ENCODE peak calls at places on chromosomes 5 and 9, in seven cellular contexts. C is MM.1S, M is GM23248, T is HCT116, X is PC-9, V is OCI-LY7, E is PC-3. W is an unnamed sample.
A peak's percentile ranks its signal among the peaks of the same experiment; 100 is the strongest.

GRCh38 chr9:120893585-120893857 is 16.5 kb upstream of the PHF19 start:
- DNase-seq in C (no peak), M (peak; percentile 44), T (no peak), X (no peak), V (peak; percentile 61), E (no peak), W (peak; percentile 64)

GRCh38 chr5:132220476-132220875 is 7.2 kb downstream of the P4HA2 start:
- DNase-seq in C (no peak), M (no peak), T (no peak), X (no peak), V (no peak), E (no peak), W (no peak)

GRCh38 chr5:81242906-81243436 is 9.8 kb downstream of the CKMT2 start:
- DNase-seq in C (no peak), M (no peak), T (no peak), X (no peak), V (no peak), E (no peak), W (no peak)

GRCh38 chr5:37847978-37848425 is 8.2 kb upstream of the GDNF start:
- DNase-seq in C (peak; percentile 11), M (peak; percentile 49), T (no peak), X (peak; percentile 44), V (no peak), E (peak; percentile 13), W (no peak)

GRCh38 chr9:124267271-124267807 is 9.6 kb downstream of the NEK6 start:
- DNase-seq in C (no peak), M (peak; percentile 96), T (no peak), X (peak; percentile 88), V (peak; percentile 53), E (peak; percentile 88), W (peak; percentile 84)

GRCh38 chr9:2023042-2023441 is 7.9 kb downstream of the SMARCA2 start:
- DNase-seq in C (no peak), M (no peak), T (no peak), X (no peak), V (no peak), E (no peak), W (no peak)

GRCh38 chr9:94944623-94945022 is 218.1 kb downstream of the AOPEP start:
- DNase-seq in C (no peak), M (peak; percentile 64), T (no peak), X (no peak), V (no peak), E (no peak), W (no peak)

GRCh38 chr9:6689893-6690634 is 44.5 kb upstream of the GLDC start:
- DNase-seq in C (no peak), M (no peak), T (no peak), X (no peak), V (peak; percentile 65), E (no peak), W (peak; percentile 55)

GRCh38 chr9:93057703-93058356 is 671 bp upstream of the SUSD3 start:
- DNase-seq in C (no peak), M (no peak), T (no peak), X (no peak), V (no peak), E (no peak), W (no peak)

GRCh38 chr9:134653259-134654009 is 11.8 kb downstream of the COL5A1 start:
- DNase-seq in C (no peak), M (no peak), T (no peak), X (no peak), V (no peak), E (no peak), W (peak; percentile 17)

GRCh38 chr9:99368341-99369326 is 146.6 kb downstream of the SEC61B start:
- DNase-seq in C (peak; percentile 26), M (peak; percentile 84), T (no peak), X (no peak), V (no peak), E (peak; percentile 40), W (no peak)

GRCh38 chr9:133130721-133131244 is 9.7 kb upstream of the RALGDS start:
- DNase-seq in C (no peak), M (no peak), T (no peak), X (no peak), V (peak; percentile 77), E (no peak), W (peak; percentile 72)

GRCh38 chr9:99167694-99168093 is 54.0 kb downstream of the ALG2 start:
- DNase-seq in C (no peak), M (no peak), T (no peak), X (no peak), V (no peak), E (no peak), W (no peak)

GRCh38 chr5:586751-587285 is 25.3 kb upstream of the CEP72 start:
- DNase-seq in C (no peak), M (peak; percentile 11), T (no peak), X (peak; percentile 47), V (no peak), E (peak; percentile 15), W (no peak)

GRCh38 chr5:400282-401215 is 42.4 kb upstream of the EXOC3 start:
- DNase-seq in C (no peak), M (peak; percentile 92), T (no peak), X (no peak), V (no peak), E (peak; percentile 55), W (no peak)

GRCh38 chr5:132483661-132484385 is 6.8 kb downstream of the IRF1 start:
- DNase-seq in C (no peak), M (no peak), T (no peak), X (no peak), V (no peak), E (no peak), W (no peak)

GRCh38 chr5:174327317-174327864 is 281.9 kb downstream of the NSG2 start:
- DNase-seq in C (peak; percentile 82), M (peak; percentile 80), T (peak; percentile 75), X (peak; percentile 68), V (peak; percentile 74), E (peak; percentile 93), W (peak; percentile 92)

GRCh38 chr9:18718393-18718792 is 244.4 kb downstream of the ADAMTSL1 start:
- DNase-seq in C (no peak), M (peak; percentile 42), T (no peak), X (no peak), V (no peak), E (no peak), W (no peak)

GRCh38 chr5:31502506-31502905 is 29.4 kb downstream of the DROSHA start:
- DNase-seq in C (no peak), M (peak; percentile 3), T (no peak), X (no peak), V (no peak), E (no peak), W (no peak)

GRCh38 chr5:150609843-150610584 is 30.4 kb upstream of the SYNPO start:
- DNase-seq in C (no peak), M (no peak), T (no peak), X (no peak), V (no peak), E (no peak), W (no peak)

GRCh38 chr9:108136646-108137045 is 647.1 kb upstream of the KLF4 start:
- DNase-seq in C (no peak), M (no peak), T (no peak), X (no peak), V (no peak), E (no peak), W (no peak)

GRCh38 chr5:37437716-37438115 is 58.6 kb downstream of the WDR70 start:
- DNase-seq in C (no peak), M (peak; percentile 6), T (no peak), X (no peak), V (no peak), E (no peak), W (no peak)

GRCh38 chr9:87063246-87063645 is 115.9 kb upstream of the GAS1 start:
- DNase-seq in C (no peak), M (peak; percentile 87), T (no peak), X (no peak), V (no peak), E (no peak), W (no peak)

DNA sequence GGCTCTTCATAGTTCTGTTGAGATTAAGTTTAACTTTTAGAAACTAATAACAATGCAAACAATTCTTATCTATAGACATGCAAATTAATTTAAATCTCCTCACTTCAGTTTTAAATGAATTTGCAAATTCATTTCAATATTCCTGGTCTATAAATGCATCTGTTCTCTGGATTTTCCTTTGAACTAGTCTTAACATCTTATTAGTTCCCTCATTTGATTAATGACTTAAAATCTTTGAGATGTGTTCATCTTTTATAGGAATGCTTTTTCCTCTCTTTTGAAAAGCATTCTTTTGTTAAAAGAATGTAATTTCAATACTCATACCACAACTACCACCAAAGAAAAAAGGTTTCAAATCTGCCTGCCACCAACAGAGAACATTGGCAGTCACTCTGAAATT is 169.4 kb downstream of the RASEF start:
- DNase-seq in C (no peak), M (no peak), T (no peak), X (no peak), V (no peak), E (no peak), W (no peak)
- H3K9me2 ChIP-seq in C (no peaks in the 10 kb centered on the region), M (no peaks in the 10 kb centered on the region), T (no peaks in the 10 kb centered on the region), X (no peaks in the 10 kb centered on the region), V (no peaks in the 10 kb centered on the region), E (no peaks in the 10 kb centered on the region), W (no peaks in the 10 kb centered on the region)

GRCh38 chr5:116914869-116915504 is 340.4 kb upstream of the SEMA6A start:
- DNase-seq in C (no peak), M (no peak), T (no peak), X (no peak), V (no peak), E (no peak), W (no peak)
- H3K9me2 ChIP-seq in C (no peaks in the 10 kb centered on the region), M (no peaks in the 10 kb centered on the region), T (no peaks in the 10 kb centered on the region), X (no peaks in the 10 kb centered on the region), V (no peaks in the 10 kb centered on the region), E (no peaks in the 10 kb centered on the region), W (no peaks in the 10 kb centered on the region)

GRCh38 chr9:82894961-82895902 is 167.7 kb downstream of the RASEF start:
- DNase-seq in C (no peak), M (no peak), T (no peak), X (no peak), V (no peak), E (no peak), W (no peak)
- H3K9me2 ChIP-seq in C (no peaks in the 10 kb centered on the region), M (no peaks in the 10 kb centered on the region), T (no peaks in the 10 kb centered on the region), X (no peaks in the 10 kb centered on the region), V (no peaks in the 10 kb centered on the region), E (no peaks in the 10 kb centered on the region), W (no peaks in the 10 kb centered on the region)

GRCh38 chr5:12625667-12626263 is 721.5 kb upstream of the CTNND2 start:
- DNase-seq in C (no peak), M (no peak), T (no peak), X (no peak), V (no peak), E (no peak), W (no peak)
- H3K9me2 ChIP-seq in C (no peaks in the 10 kb centered on the region), M (no peaks in the 10 kb centered on the region), T (no peaks in the 10 kb centered on the region), X (no peaks in the 10 kb centered on the region), V (no peaks in the 10 kb centered on the region), E (no peaks in the 10 kb centered on the region), W (no peaks in the 10 kb centered on the region)

DNA sequence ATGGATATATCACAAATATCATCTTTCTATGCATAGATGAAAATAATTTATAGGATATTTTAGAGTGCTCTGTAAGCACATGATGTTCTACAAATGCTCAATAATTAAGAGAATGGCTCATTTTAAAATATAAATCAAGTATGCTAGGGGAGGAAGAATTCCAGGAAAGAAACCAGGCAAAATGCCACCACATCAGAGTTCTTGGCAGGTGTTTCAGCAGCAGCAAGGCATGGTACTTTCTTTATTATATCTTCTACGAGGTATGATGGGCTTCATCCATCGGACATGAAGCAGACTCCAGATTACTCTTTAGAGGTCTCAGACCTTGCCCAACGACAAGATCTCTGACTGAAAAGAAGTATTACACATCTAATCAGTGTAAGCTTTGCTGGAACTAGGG is 316.3 kb upstream of the ARRDC3 start:
- DNase-seq in C (no peak), M (no peak), T (no peak), X (no peak), V (no peak), E (no peak), W (no peak)
- H3K9me2 ChIP-seq in C (no peaks in the 10 kb centered on the region), M (no peaks in the 10 kb centered on the region), T (no peaks in the 10 kb centered on the region), X (no peaks in the 10 kb centered on the region), V (no peaks in the 10 kb centered on the region), E (no peaks in the 10 kb centered on the region), W (no peaks in the 10 kb centered on the region)